ENCODE peak calls at places on chromosomes 6 and 20, in six cellular contexts. One of them, this sample, is unnamed.

GRCh38 chr6:706161-706560 is 13.2 kb upstream of the EXOC2 start:
- DNase-seq in GM10248: no peak
- DNase-seq in right atrium auricular region: no peak
- DNase-seq in B cell: no peak
- DNase-seq in IMR-90: no peak
- DNase-seq in Calu3: no peak
- DNase-seq in this sample: no peak

GRCh38 chr20:1108437-1108920 is 9.9 kb upstream of the PSMF1 start:
- DNase-seq in GM10248: peak; percentile 71
- DNase-seq in right atrium auricular region: no peak
- DNase-seq in B cell: peak; percentile 56
- DNase-seq in IMR-90: peak; percentile 23
- DNase-seq in Calu3: peak; percentile 41
- DNase-seq in this sample: no peak

GRCh38 chr6:163457637-163458561 is 43.4 kb downstream of the QKI start:
- DNase-seq in GM10248: no peak
- DNase-seq in right atrium auricular region: no peak
- DNase-seq in B cell: no peak
- DNase-seq in IMR-90: peak; percentile 95
- DNase-seq in Calu3: peak; percentile 22
- DNase-seq in this sample: no peak

GRCh38 chr6:1311400-1312192 is at the start of gene FOXQ1:
- DNase-seq in GM10248: no peak
- DNase-seq in right atrium auricular region: no peak
- DNase-seq in B cell: no peak
- DNase-seq in IMR-90: peak; percentile 40
- DNase-seq in Calu3: peak; percentile 94
- DNase-seq in this sample: no peak

GRCh38 chr6:170405311-170405975 is 98.9 kb downstream of the FAM120B start:
- DNase-seq in GM10248: no peak
- DNase-seq in right atrium auricular region: no peak
- DNase-seq in B cell: no peak
- DNase-seq in IMR-90: peak; percentile 97
- DNase-seq in Calu3: no peak
- DNase-seq in this sample: no peak

GRCh38 chr6:4872841-4873240 is 96.6 kb downstream of the CDYL start:
- DNase-seq in GM10248: no peak
- DNase-seq in right atrium auricular region: no peak
- DNase-seq in B cell: no peak
- DNase-seq in IMR-90: peak; percentile 68
- DNase-seq in Calu3: no peak
- DNase-seq in this sample: no peak

GRCh38 chr6:83183082-83183828 is 9.8 kb downstream of the PGM3 start:
- DNase-seq in GM10248: no peak
- DNase-seq in right atrium auricular region: peak; percentile 63
- DNase-seq in B cell: no peak
- DNase-seq in IMR-90: peak; percentile 98
- DNase-seq in Calu3: no peak
- DNase-seq in this sample: no peak

GRCh38 chr20:6081236-6081635 is 27.4 kb upstream of the LRRN4 start:
- DNase-seq in GM10248: no peak
- DNase-seq in right atrium auricular region: no peak
- DNase-seq in B cell: no peak
- DNase-seq in IMR-90: peak; percentile 52
- DNase-seq in Calu3: no peak
- DNase-seq in this sample: no peak

GRCh38 chr20:56624786-56625681 is 4.1 kb upstream of the TFAP2C start:
- DNase-seq in GM10248: no peak
- DNase-seq in right atrium auricular region: no peak
- DNase-seq in B cell: no peak
- DNase-seq in IMR-90: no peak
- DNase-seq in Calu3: no peak
- DNase-seq in this sample: no peak

GRCh38 chr20:45136911-45137310 is 12.6 kb upstream of the WFDC12 start:
- DNase-seq in GM10248: no peak
- DNase-seq in right atrium auricular region: no peak
- DNase-seq in B cell: no peak
- DNase-seq in IMR-90: no peak
- DNase-seq in Calu3: no peak
- DNase-seq in this sample: no peak

GRCh38 chr6:56328366-56328765 is 81.0 kb upstream of the COL21A1 start:
- DNase-seq in GM10248: no peak
- DNase-seq in right atrium auricular region: no peak
- DNase-seq in B cell: no peak
- DNase-seq in IMR-90: no peak
- DNase-seq in Calu3: no peak
- DNase-seq in this sample: no peak

GRCh38 chr6:1995521-1996110 is 249.8 kb downstream of the GMDS start:
- DNase-seq in GM10248: no peak
- DNase-seq in right atrium auricular region: no peak
- DNase-seq in B cell: no peak
- DNase-seq in IMR-90: peak; percentile 66
- DNase-seq in Calu3: no peak
- DNase-seq in this sample: no peak

GRCh38 chr20:24692429-24693190 is 223.2 kb downstream of the SYNDIG1 start:
- DNase-seq in GM10248: no peak
- DNase-seq in right atrium auricular region: peak; percentile 30
- DNase-seq in B cell: no peak
- DNase-seq in IMR-90: no peak
- DNase-seq in Calu3: no peak
- DNase-seq in this sample: peak; percentile 37

GRCh38 chr6:7776509-7776908 is 50.6 kb downstream of the BMP6 start:
- DNase-seq in GM10248: no peak
- DNase-seq in right atrium auricular region: no peak
- DNase-seq in B cell: no peak
- DNase-seq in IMR-90: no peak
- DNase-seq in Calu3: no peak
- DNase-seq in this sample: no peak

GRCh38 chr6:14757414-14757813 is 488.5 kb upstream of the JARID2 start:
- DNase-seq in GM10248: no peak
- DNase-seq in right atrium auricular region: no peak
- DNase-seq in B cell: no peak
- DNase-seq in IMR-90: no peak
- DNase-seq in Calu3: no peak
- DNase-seq in this sample: no peak

GRCh38 chr6:18022398-18023231 is 35.2 kb upstream of the KIF13A start:
- DNase-seq in GM10248: peak; percentile 1
- DNase-seq in right atrium auricular region: no peak
- DNase-seq in B cell: no peak
- DNase-seq in IMR-90: peak; percentile 57
- DNase-seq in Calu3: no peak
- DNase-seq in this sample: no peak

GRCh38 chr20:19688031-19688806 is 69.8 kb upstream of the RIN2 start:
- DNase-seq in GM10248: no peak
- DNase-seq in right atrium auricular region: peak; percentile 84
- DNase-seq in B cell: no peak
- DNase-seq in IMR-90: peak; percentile 92
- DNase-seq in Calu3: peak; percentile 49
- DNase-seq in this sample: peak; percentile 60

GRCh38 chr6:34030831-34031566 is 114.9 kb downstream of the GRM4 start:
- DNase-seq in GM10248: no peak
- DNase-seq in right atrium auricular region: no peak
- DNase-seq in B cell: no peak
- DNase-seq in IMR-90: no peak
- DNase-seq in Calu3: no peak
- DNase-seq in this sample: no peak

GRCh38 chr20:35312348-35312747 is 20.1 kb upstream of the FAM83C start:
- DNase-seq in GM10248: no peak
- DNase-seq in right atrium auricular region: no peak
- DNase-seq in B cell: no peak
- DNase-seq in IMR-90: peak; percentile 96
- DNase-seq in Calu3: peak; percentile 69
- DNase-seq in this sample: no peak

GRCh38 chr6:159062564-159062945 is 17.8 kb upstream of the TAGAP start:
- DNase-seq in GM10248: peak; percentile 30
- DNase-seq in right atrium auricular region: no peak
- DNase-seq in B cell: peak; percentile 77
- DNase-seq in IMR-90: no peak
- DNase-seq in Calu3: no peak
- DNase-seq in this sample: no peak

GRCh38 chr6:3876866-3877265 is 27.7 kb downstream of the FAM50B start:
- DNase-seq in GM10248: no peak
- DNase-seq in right atrium auricular region: no peak
- DNase-seq in B cell: no peak
- DNase-seq in IMR-90: peak; percentile 25
- DNase-seq in Calu3: no peak
- DNase-seq in this sample: no peak

GRCh38 chr6:169668203-169668847 is 33.5 kb downstream of the WDR27 start:
- DNase-seq in GM10248: no peak
- DNase-seq in right atrium auricular region: peak; percentile 9
- DNase-seq in B cell: no peak
- DNase-seq in IMR-90: no peak
- DNase-seq in Calu3: no peak
- DNase-seq in this sample: no peak

GRCh38 chr6:42522021-42522420 is 41.8 kb upstream of the UBR2 start:
- DNase-seq in GM10248: no peak
- DNase-seq in right atrium auricular region: no peak
- DNase-seq in B cell: no peak
- DNase-seq in IMR-90: peak; percentile 17
- DNase-seq in Calu3: no peak
- DNase-seq in this sample: no peak

GRCh38 chr6:91383207-91383606 is 796.3 kb upstream of the MAP3K7 start:
- DNase-seq in GM10248: no peak
- DNase-seq in right atrium auricular region: no peak
- DNase-seq in B cell: no peak
- DNase-seq in IMR-90: no peak
- DNase-seq in Calu3: no peak
- DNase-seq in this sample: no peak

GRCh38 chr6:91386204-91386603 is 799.3 kb upstream of the MAP3K7 start:
- DNase-seq in GM10248: no peak
- DNase-seq in right atrium auricular region: no peak
- DNase-seq in B cell: no peak
- DNase-seq in IMR-90: no peak
- DNase-seq in Calu3: no peak
- DNase-seq in this sample: no peak

DNA sequence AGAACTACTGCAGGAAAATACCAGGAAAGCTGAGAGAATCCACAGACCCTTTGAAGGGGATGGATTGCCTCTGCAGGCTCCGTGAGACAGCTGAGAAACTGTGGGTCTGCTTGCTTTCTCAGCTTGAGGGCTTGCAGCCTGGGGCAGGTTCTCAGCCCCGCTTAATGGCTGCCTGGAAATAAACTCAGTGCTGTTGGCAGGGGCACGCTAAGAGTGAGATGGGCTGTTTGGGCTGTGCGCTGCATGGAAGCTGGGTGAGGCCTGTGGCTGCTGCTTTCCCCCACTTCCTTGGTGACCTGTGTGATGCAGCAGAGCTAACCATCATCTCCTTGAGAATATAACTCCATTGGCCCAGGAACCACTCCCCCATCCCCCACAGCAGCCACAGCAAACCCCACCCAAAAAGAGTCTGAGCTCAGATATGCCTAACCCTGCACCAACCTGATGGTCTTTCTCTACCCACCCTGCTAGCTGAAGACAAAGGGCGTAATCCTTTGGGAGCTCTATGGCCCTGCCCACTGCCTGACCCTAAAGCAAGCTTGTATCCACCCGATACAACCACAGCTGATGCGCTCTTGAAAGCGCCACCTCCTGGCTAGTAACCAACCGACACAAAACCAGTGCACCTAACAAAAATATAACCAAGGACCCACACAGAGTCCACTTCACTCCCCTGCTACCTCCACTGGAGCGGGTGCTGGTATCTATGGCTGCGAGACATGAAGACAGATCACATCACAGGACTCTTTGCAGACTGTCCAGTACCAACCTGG is 800.6 kb upstream of the MAP3K7 start:
- DNase-seq in GM10248: no peak
- DNase-seq in right atrium auricular region: no peak
- DNase-seq in B cell: no peak
- DNase-seq in IMR-90: no peak
- DNase-seq in Calu3: no peak
- DNase-seq in this sample: no peak
- TF ChIP-seq CTCF in GM10248: no peak
- TF ChIP-seq CTCF in right atrium auricular region: no peak
- TF ChIP-seq CTCF in B cell: no peak
- TF ChIP-seq CTCF in IMR-90: no peak
- TF ChIP-seq CTCF in Calu3: no peak
- TF ChIP-seq CTCF in this sample: no peak

DNA sequence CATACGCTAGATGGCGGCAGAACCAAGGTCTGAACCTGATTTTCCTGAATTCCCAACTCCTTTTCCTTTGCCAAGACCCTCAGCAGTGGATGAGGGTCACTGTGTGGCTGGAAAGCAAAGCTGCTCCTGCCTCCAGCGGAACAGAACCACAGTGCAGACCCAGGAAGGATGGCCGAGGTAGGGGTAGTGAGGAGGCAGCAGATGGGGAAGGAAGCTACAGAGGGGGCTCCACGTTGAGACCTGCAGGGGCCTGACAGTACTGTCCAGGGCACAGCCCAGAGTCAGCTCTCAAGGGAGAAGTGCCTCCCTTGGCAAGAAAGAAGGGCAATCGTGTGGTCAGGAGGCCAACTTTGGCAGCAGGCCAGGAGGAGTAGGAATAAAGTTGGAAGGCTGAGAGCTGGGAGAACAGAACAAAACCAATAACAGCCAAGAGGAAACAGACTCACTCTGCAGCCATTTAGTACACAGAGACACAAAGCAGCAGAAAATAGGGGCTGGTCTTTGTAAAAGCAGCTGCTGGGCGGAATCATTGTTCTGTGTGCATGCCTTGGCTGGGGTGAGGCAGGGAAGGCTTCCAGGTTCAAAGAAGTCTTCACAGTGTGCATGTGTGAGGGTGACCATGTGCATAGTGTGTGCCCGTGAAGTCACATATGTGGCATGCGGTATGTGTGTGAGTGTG is 3.1 kb downstream of the GABRR2 start:
- DNase-seq in GM10248: no peak
- DNase-seq in right atrium auricular region: peak; percentile 67
- DNase-seq in B cell: no peak
- DNase-seq in IMR-90: peak; percentile 54
- DNase-seq in Calu3: peak; percentile 43
- DNase-seq in this sample: no peak
- TF ChIP-seq CTCF in GM10248: no peak
- TF ChIP-seq CTCF in right atrium auricular region: no peak
- TF ChIP-seq CTCF in B cell: no peak
- TF ChIP-seq CTCF in IMR-90: peak; percentile 37
- TF ChIP-seq CTCF in Calu3: no peak
- TF ChIP-seq CTCF in this sample: no peak

GRCh38 chr20:10478930-10479329 is 43.8 kb downstream of the SLX4IP start:
- DNase-seq in GM10248: no peak
- DNase-seq in right atrium auricular region: no peak
- DNase-seq in B cell: no peak
- DNase-seq in IMR-90: no peak
- DNase-seq in Calu3: no peak
- DNase-seq in this sample: no peak
- TF ChIP-seq CTCF in GM10248: no peak
- TF ChIP-seq CTCF in right atrium auricular region: no peak
- TF ChIP-seq CTCF in B cell: no peak
- TF ChIP-seq CTCF in IMR-90: no peak
- TF ChIP-seq CTCF in Calu3: no peak
- TF ChIP-seq CTCF in this sample: no peak

DNA sequence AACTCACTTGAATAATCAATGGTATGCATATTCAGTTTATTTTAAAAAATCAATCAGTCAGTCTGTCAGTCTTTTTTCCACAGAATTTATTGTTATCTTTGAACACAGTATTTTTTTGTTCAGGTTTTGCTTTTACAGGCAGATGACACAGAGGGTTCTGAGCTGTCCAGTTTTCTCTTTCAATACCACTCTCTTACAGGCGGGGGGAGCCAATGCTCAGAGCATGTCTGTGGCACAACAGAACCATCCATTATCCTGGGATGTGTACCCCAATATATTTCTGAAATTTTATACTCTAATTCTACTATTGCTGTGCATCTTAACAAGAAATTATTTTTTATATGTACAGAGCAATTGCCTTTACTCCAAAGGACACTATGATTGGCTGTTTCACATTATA is 21.2 kb downstream of the ROS1 start:
- DNase-seq in GM10248: no peak
- DNase-seq in right atrium auricular region: no peak
- DNase-seq in B cell: no peak
- DNase-seq in IMR-90: peak; percentile 21
- DNase-seq in Calu3: peak; percentile 26
- DNase-seq in this sample: no peak
- TF ChIP-seq CTCF in GM10248: peak; percentile 8
- TF ChIP-seq CTCF in right atrium auricular region: no peak
- TF ChIP-seq CTCF in B cell: no peak
- TF ChIP-seq CTCF in IMR-90: peak; percentile 53
- TF ChIP-seq CTCF in Calu3: peak; percentile 30
- TF ChIP-seq CTCF in this sample: no peak